ENCODE peak calls at places on chromosomes 5 and 9, in eight cellular contexts. J is esophagus squamous epithelium; H is cardiac muscle cell; P is SK-N-SH; Q is psoas muscle; X is ascending aorta; I is CD8-positive, alpha-beta T cell; C is OCI-LY7. D is an unnamed sample. For H3K4me1, the result is how much of the 10 kb centered on the place peaks cover.

GRCh38 chr5:34858798-34859197 is 19.8 kb downstream of the TTC23L start:
- DNase-seq in C (no peak), P (no peak), H (no peak), J (no peak), I (no peak), Q (no peak), X (peak), D (no peak)

GRCh38 chr5:12095808-12096281 is 191.6 kb upstream of the CTNND2 start:
- DNase-seq in X (no peak), J (no peak), C (no peak), H (no peak), Q (no peak), I (no peak), P (no peak), D (no peak)

GRCh38 chr5:144203750-144204596 is 33.3 kb downstream of the KCTD16 start:
- DNase-seq in Q (no peak), J (no peak), X (peak), H (peak), I (no peak), C (peak), P (peak), D (peak)

GRCh38 chr5:42886612-42887011 is 74.9 kb upstream of the SELENOP start:
- DNase-seq in P (no peak), J (no peak), X (no peak), Q (no peak), I (no peak), H (no peak), C (no peak), D (no peak)

GRCh38 chr9:91723420-91724067 is 226.5 kb downstream of the ROR2 start:
- DNase-seq in C (no peak), P (no peak), Q (no peak), H (no peak), J (no peak), X (peak), I (no peak), D (no peak)

GRCh38 chr9:37325778-37326177 is 96.7 kb upstream of the GRHPR start:
- DNase-seq in P (no peak), Q (no peak), J (no peak), C (no peak), H (no peak), X (no peak), I (no peak), D (no peak)

GRCh38 chr5:36422957-36423356 is 121.3 kb upstream of the RANBP3L start:
- DNase-seq in Q (no peak), J (no peak), P (no peak), C (no peak), H (no peak), I (no peak), X (no peak), D (no peak)

GRCh38 chr5:73541981-73542380 is 23.5 kb downstream of the ANKRA2 start:
- DNase-seq in P (no peak), Q (no peak), X (no peak), H (no peak), C (no peak), I (no peak), J (no peak), D (no peak)

GRCh38 chr9:77883133-77883532 is 148.5 kb downstream of the GNAQ start:
- DNase-seq in C (no peak), X (no peak), H (no peak), P (no peak), J (no peak), I (no peak), Q (no peak), D (no peak)

GRCh38 chr5:124823336-124823849 is 77.0 kb upstream of the ZNF608 start:
- DNase-seq in P (no peak), Q (no peak), I (no peak), C (no peak), J (no peak), X (no peak), H (no peak), D (no peak)

GRCh38 chr9:136525841-136526499 is 19.9 kb downstream of the NOTCH1 start:
- DNase-seq in H (peak), P (no peak), I (no peak), X (no peak), J (no peak), Q (no peak), C (no peak), D (peak)

GRCh38 chr5:17189381-17190036 is 27.9 kb upstream of the BASP1 start:
- DNase-seq in I (peak), Q (peak), X (peak), H (peak), P (peak), C (peak), J (no peak), D (peak)

GRCh38 chr5:118302786-118303185 is 685.6 kb downstream of the DTWD2 start:
- DNase-seq in I (no peak), C (no peak), X (no peak), J (no peak), H (no peak), P (no peak), Q (no peak), D (no peak)

GRCh38 chr9:98367371-98367900 is 112.0 kb upstream of the TBC1D2 start:
- DNase-seq in J (no peak), P (no peak), H (no peak), X (no peak), I (no peak), C (no peak), Q (no peak), D (no peak)

GRCh38 chr5:134603059-134603458 is 29.6 kb downstream of the SAR1B start:
- DNase-seq in X (no peak), Q (no peak), C (no peak), I (no peak), P (no peak), J (no peak), H (no peak), D (no peak)

GRCh38 chr5:171672556-171672955 is 113.1 kb upstream of the SMIM23 start:
- DNase-seq in Q (no peak), I (no peak), J (no peak), X (peak), P (no peak), H (no peak), C (no peak), D (no peak)

GRCh38 chr5:167642779-167643517 is 648.5 kb upstream of the WWC1 start:
- DNase-seq in X (no peak), Q (no peak), P (peak), H (no peak), C (no peak), I (no peak), J (no peak), D (no peak)

GRCh38 chr5:134451618-134452505 is 40.2 kb upstream of the CDKN2AIPNL start:
- DNase-seq in P (no peak), I (no peak), X (peak), H (no peak), C (no peak), J (no peak), Q (peak), D (no peak)

GRCh38 chr9:113011911-113012381 is at the start of gene ZNF883:
- DNase-seq in Q (peak), X (no peak), H (peak), P (peak), J (no peak), I (peak), C (no peak), D (no peak)

GRCh38 chr9:76688471-76689238 is 75.6 kb upstream of the PCA3 start:
- DNase-seq in P (no peak), H (no peak), C (no peak), X (no peak), J (no peak), Q (no peak), I (no peak), D (no peak)

DNA sequence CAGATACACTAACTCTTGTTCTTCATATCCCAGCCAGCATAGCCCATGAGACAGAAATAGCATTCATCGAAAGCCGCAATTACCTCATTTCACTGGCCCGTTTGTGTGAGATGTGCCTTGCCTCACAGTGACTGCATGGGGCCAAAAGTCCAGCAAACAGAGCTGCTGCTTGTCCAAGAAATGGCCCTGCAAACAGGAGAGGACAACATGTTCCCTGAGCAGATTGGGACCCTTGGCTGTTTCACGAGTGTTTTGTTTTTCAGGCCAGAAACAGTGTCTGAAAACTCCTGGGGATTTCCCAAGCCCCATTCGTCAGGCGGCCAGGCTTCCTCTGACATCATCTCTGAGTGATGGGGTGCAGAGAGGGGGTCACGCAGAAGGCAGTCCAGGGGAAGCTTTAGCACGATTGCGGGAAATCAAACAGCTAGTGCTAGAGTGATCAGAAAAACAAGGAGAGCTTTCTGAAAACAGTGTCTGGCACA is 503.6 kb upstream of the PAPPA start:
- DNase-seq in C (no peak), Q (peak), P (no peak), J (no peak), H (no peak), I (no peak), X (peak), D (no peak)
- H3K4me3 ChIP-seq in C (no peak), Q (no peak), P (no peak), J (no peak), H (no peak), I (no peak), X (no peak), D (no peak)

DNA sequence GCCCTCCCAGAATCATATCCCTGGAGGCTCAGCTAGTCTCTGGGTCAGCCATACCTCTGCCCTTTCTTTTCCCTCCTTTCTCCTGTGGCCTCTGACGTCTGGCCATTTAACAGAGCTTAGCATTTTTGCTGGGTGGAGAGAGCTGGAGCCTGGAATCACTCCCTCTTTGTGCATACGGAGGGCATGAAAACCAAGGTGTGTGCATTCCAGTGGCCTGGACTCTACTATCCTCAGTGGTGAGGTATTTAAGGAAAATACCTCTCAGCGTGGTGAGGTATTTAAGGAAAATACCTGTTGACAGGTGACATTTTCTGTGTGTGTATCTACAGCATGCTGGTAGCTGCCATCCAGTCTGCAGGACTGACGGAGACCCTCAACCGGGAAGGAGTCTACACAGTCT is 27.5 kb downstream of the TGFBI start:
- DNase-seq in I (no peak), X (no peak), P (no peak), J (no peak), Q (no peak), C (no peak), H (no peak), D (no peak)
- H3K4me1 ChIP-seq in I (under half), X (under half), P (half or more), J (under half), Q (under half), C (under half), H (under half), D (half or more)

GRCh38 chr5:157544623-157544989 is 31.0 kb downstream of the ADAM19 start:
- DNase-seq in J (no peak), Q (no peak), X (no peak), I (no peak), H (no peak), C (no peak), P (no peak), D (no peak)

GRCh38 chr5:157547909-157548512 is 27.6 kb downstream of the ADAM19 start:
- DNase-seq in J (no peak), C (no peak), H (no peak), Q (no peak), X (no peak), I (no peak), P (no peak), D (no peak)

GRCh38 chr5:157545911-157546310 is 29.7 kb downstream of the ADAM19 start:
- DNase-seq in H (no peak), P (no peak), X (no peak), J (no peak), I (no peak), Q (no peak), C (peak), D (no peak)

GRCh38 chr5:157548513-157549282 is 26.9 kb downstream of the ADAM19 start:
- DNase-seq in C (no peak), H (no peak), I (no peak), P (no peak), X (peak), J (no peak), Q (no peak), D (no peak)

DNA sequence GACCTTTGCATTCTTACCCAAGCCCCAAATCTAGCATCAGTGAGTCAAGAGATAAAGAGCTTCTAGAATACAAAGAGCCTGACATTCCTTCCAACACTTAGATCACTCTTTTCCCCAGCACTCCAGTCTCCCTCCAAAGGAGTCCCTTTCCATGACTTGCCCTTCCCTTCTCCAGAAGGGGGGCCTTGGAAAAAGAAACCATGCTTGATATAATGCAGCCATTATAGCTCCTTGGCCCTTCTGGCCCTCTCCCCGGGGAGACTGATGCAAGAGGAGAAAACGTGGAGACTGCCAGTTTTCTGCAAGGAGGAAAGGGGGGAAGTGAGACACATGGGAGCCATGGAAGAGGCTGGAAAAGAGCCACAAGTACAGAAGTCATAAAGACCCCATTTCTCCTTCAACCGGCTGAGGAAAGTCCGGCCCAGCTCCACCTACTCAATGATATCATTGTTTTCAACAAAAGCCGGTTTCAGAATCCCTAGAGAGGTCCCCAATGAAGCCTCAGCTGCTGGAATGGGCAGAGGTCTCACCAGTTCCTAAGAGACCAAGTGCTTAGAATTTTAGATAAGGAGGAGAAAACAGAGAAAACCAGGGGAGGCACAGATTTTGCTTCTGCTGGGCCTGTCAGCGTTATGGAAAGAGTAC is 29.0 kb downstream of the ADAM19 start:
- DNase-seq in Q (no peak), I (no peak), C (no peak), X (no peak), J (no peak), P (no peak), H (peak), D (no peak)
- H3K27ac ChIP-seq in Q (no peak), I (no peak), C (no peak), X (peak), J (peak), P (no peak), H (no peak), D (no peak)

DNA sequence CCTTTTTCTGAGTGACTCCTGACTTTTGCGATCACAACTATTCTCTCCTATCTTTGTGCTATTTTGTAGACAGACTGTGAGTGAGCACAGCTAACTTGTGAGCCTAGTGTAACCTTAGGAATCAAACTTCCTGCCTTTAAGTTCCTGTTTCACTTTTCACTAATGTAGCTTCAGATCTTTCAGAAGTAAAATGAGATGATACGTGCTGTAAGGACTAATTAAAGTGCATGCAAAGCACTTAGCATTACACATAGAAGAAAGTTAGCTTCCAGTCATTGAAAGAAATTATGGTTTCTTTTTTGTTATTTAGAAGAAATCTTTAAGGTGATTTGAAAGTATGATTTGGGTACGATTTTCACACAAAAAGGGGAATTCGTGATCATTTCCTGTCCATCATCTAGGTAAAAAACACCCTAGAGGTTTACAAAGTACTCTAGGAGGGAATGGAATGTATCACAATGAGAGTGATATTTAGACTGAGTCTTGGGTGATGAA is 122.7 kb downstream of the ST8SIA4 start:
- DNase-seq in Q (no peak), H (no peak), I (no peak), J (no peak), C (peak), X (no peak), P (no peak), D (no peak)
- H3K4me3 ChIP-seq in Q (no peak), H (no peak), I (peak), J (no peak), C (peak), X (no peak), P (no peak), D (no peak)

GRCh38 chr5:137632716-137633115 is 103.2 kb downstream of the KLHL3 start:
- DNase-seq in I (no peak), C (no peak), H (no peak), Q (no peak), J (no peak), P (no peak), X (no peak), D (no peak)

GRCh38 chr5:137630216-137630971 is 105.5 kb downstream of the KLHL3 start:
- DNase-seq in J (no peak), I (no peak), Q (no peak), C (no peak), X (no peak), H (no peak), P (no peak), D (no peak)

GRCh38 chr5:137630972-137631370 is 104.9 kb downstream of the KLHL3 start:
- DNase-seq in P (no peak), H (no peak), J (no peak), Q (no peak), I (no peak), C (no peak), X (no peak), D (no peak)

GRCh38 chr5:137629646-137630045 is 106.2 kb downstream of the KLHL3 start:
- DNase-seq in X (peak), I (no peak), J (no peak), Q (no peak), H (peak), C (peak), P (peak), D (peak)

GRCh38 chr5:137631453-137631852 is 104.4 kb downstream of the KLHL3 start:
- DNase-seq in Q (no peak), C (no peak), P (no peak), J (no peak), I (no peak), X (no peak), H (no peak), D (no peak)
- H3K4me1 ChIP-seq in Q (under half), C (under half), P (under half), J (under half), I (under half), X (under half), H (under half), D (under half)

GRCh38 chr9:19252174-19252884 is 21.8 kb downstream of the DENND4C start:
- DNase-seq in X (no peak), C (no peak), I (no peak), H (no peak), Q (no peak), P (no peak), J (no peak), D (no peak)
- H3K27ac ChIP-seq in X (no peak), C (no peak), I (no peak), H (peak), Q (no peak), P (no peak), J (no peak), D (no peak)